ENCODE peak calls at places on chromosomes 16 and 17, in seven cellular contexts. M, U, T, I, B, H and V are unnamed samples.

GRCh38 chr17:74478369-74479100 is 12.1 kb downstream of the CD300A start:
- DNase-seq in T (no peak), B (peak), I (no peak), M (no peak), H (no peak), U (no peak), V (no peak)

GRCh38 chr16:17519041-17519440 is 48.3 kb upstream of the XYLT1 start:
- DNase-seq in B (no peak), H (no peak), I (peak), M (no peak), T (no peak), U (no peak), V (no peak)

GRCh38 chr16:72241930-72242329 is 70.0 kb upstream of the PMFBP1 start:
- DNase-seq in T (no peak), M (peak), I (peak), U (peak), B (peak), H (no peak), V (peak)

GRCh38 chr16:10752843-10753523 is 9.3 kb downstream of the NUBP1 start:
- DNase-seq in M (no peak), B (peak), U (no peak), I (no peak), H (no peak), T (no peak), V (no peak)

GRCh38 chr17:78044280-78044835 is 84.2 kb downstream of the TMC6 start:
- DNase-seq in M (no peak), I (no peak), U (no peak), H (no peak), B (peak), T (no peak), V (peak)

GRCh38 chr17:33892677-33893076 is 362.4 kb upstream of the CCL2 start:
- DNase-seq in B (no peak), H (no peak), M (no peak), I (no peak), U (no peak), T (no peak), V (no peak)

GRCh38 chr17:31373150-31374082 is 18.1 kb upstream of the RAB11FIP4 start:
- DNase-seq in H (no peak), B (peak), U (peak), M (no peak), T (no peak), I (peak), V (peak)

GRCh38 chr16:69745959-69746358 is 8.8 kb downstream of the NOB1 start:
- DNase-seq in I (no peak), M (no peak), H (no peak), B (no peak), T (no peak), U (no peak), V (no peak)

GRCh38 chr16:8798174-8798527 is 512 bp downstream of the PMM2 start:
- DNase-seq in B (peak), T (no peak), U (peak), H (no peak), I (peak), M (no peak), V (no peak)

GRCh38 chr16:87322833-87323726 is 5.9 kb upstream of the C16orf95 start:
- DNase-seq in B (no peak), U (no peak), T (no peak), H (no peak), I (no peak), M (no peak), V (no peak)

GRCh38 chr17:65530985-65531507 is 30.4 kb downstream of the AXIN2 start:
- DNase-seq in T (peak), M (peak), B (peak), H (no peak), I (peak), U (peak), V (no peak)

GRCh38 chr17:79422236-79422635 is 188.6 kb downstream of the RBFOX3 start:
- DNase-seq in B (no peak), U (no peak), I (no peak), H (no peak), T (no peak), M (no peak), V (no peak)

GRCh38 chr17:66627985-66628384 is 206.9 kb upstream of the CACNG5 start:
- DNase-seq in T (no peak), B (no peak), H (no peak), I (no peak), U (no peak), M (no peak), V (no peak)

GRCh38 chr17:44350733-44351226 is 5.7 kb downstream of the GRN start:
- DNase-seq in M (peak), B (peak), U (peak), I (peak), H (no peak), T (peak), V (peak)

GRCh38 chr17:46770818-46771600 is 47.5 kb downstream of the WNT3 start:
- DNase-seq in M (peak), I (peak), U (peak), B (peak), T (peak), H (no peak), V (peak)

GRCh38 chr17:71919181-71919580 is 201.6 kb upstream of the SOX9 start:
- DNase-seq in M (no peak), T (no peak), U (no peak), I (no peak), H (no peak), B (no peak), V (no peak)

GRCh38 chr17:32015245-32016013 is 8.2 kb downstream of the LRRC37B start:
- DNase-seq in B (no peak), T (no peak), M (no peak), I (peak), H (no peak), U (no peak), V (no peak)

GRCh38 chr17:42276609-42277341 is 584 bp upstream of the STAT5B start:
- DNase-seq in B (no peak), T (peak), U (peak), H (no peak), I (peak), M (no peak), V (peak)

GRCh38 chr16:27859020-27859419 is 204.5 kb downstream of the GSG1L start:
- DNase-seq in B (no peak), M (no peak), T (peak), I (no peak), U (peak), H (no peak), V (no peak)

GRCh38 chr16:3131755-3132377 is 3.0 kb upstream of the ZNF213 start:
- DNase-seq in T (peak), M (no peak), I (peak), U (peak), H (no peak), B (peak), V (peak)

GRCh38 chr16:58338205-58338604 is 43.4 kb upstream of the PRSS54 start:
- DNase-seq in H (no peak), M (no peak), U (no peak), I (no peak), T (no peak), B (no peak), V (no peak)

GRCh38 chr17:66296289-66296725 is 6.1 kb upstream of the PRKCA start:
- DNase-seq in I (no peak), U (no peak), T (no peak), H (no peak), B (peak), M (no peak), V (no peak)

GRCh38 chr17:74670329-74670728 is 42.4 kb downstream of the CD300LF start:
- DNase-seq in M (no peak), U (no peak), I (no peak), B (no peak), T (no peak), H (no peak), V (no peak)

GRCh38 chr16:2178321-2179106 is 17.9 kb downstream of the CASKIN1 start:
- DNase-seq in B (peak), U (peak), M (no peak), H (peak), T (peak), I (no peak), V (no peak)

GRCh38 chr17:53336281-53336680 is 486.4 kb upstream of the KIF2B start:
- DNase-seq in B (no peak), H (no peak), T (no peak), I (no peak), M (no peak), U (no peak), V (no peak)

GRCh38 chr17:81339502-81340296 is 44.6 kb upstream of the SLC38A10 start:
- DNase-seq in I (no peak), H (no peak), U (peak), T (peak), B (no peak), M (no peak), V (peak)

GRCh38 chr16:85810097-85810741 is 10.7 kb downstream of the COX4I1 start:
- DNase-seq in B (no peak), M (no peak), T (no peak), I (no peak), U (no peak), H (no peak), V (no peak)

GRCh38 chr17:1989135-1989534 is 36.0 kb downstream of the RTN4RL1 start:
- DNase-seq in T (no peak), I (peak), U (no peak), B (no peak), M (no peak), H (no peak), V (no peak)

GRCh38 chr17:40490289-40490853 is 11.1 kb downstream of the TNS4 start:
- DNase-seq in M (no peak), I (peak), U (peak), B (no peak), T (peak), H (no peak), V (peak)

GRCh38 chr16:89322381-89323119 is 105.0 kb downstream of the ZNF778 start:
- DNase-seq in I (peak), T (peak), M (no peak), B (peak), H (no peak), U (peak), V (peak)

GRCh38 chr17:48544356-48545021 is 420 bp downstream of the HOXB2 start:
- DNase-seq in M (no peak), I (peak), U (no peak), H (no peak), T (peak), B (no peak), V (peak)

GRCh38 chr17:19766421-19767270 is 18.5 kb upstream of the ALDH3A1 start:
- DNase-seq in B (peak), T (peak), U (peak), M (peak), H (peak), I (peak), V (peak)

GRCh38 chr17:2214047-2214717 is 89.4 kb downstream of the SMG6 start:
- DNase-seq in B (peak), M (no peak), T (no peak), U (peak), H (no peak), I (peak), V (peak)

GRCh38 chr16:85167589-85168537 is 55.6 kb upstream of the CIBAR2 start:
- DNase-seq in U (peak), H (no peak), T (no peak), B (no peak), M (no peak), I (no peak), V (no peak)

GRCh38 chr16:29974291-29975133 is 844 bp downstream of the TAOK2 start:
- DNase-seq in M (no peak), U (no peak), H (no peak), B (peak), I (peak), T (no peak), V (peak)

GRCh38 chr16:8936421-8936820 is 27.3 kb downstream of the USP7 start:
- DNase-seq in H (peak), T (peak), I (peak), U (peak), M (no peak), B (peak), V (peak)

GRCh38 chr17:81807839-81808238 is 3.9 kb downstream of the GCGR start:
- DNase-seq in B (no peak), M (no peak), U (no peak), I (no peak), T (no peak), H (no peak), V (no peak)

GRCh38 chr16:56736476-56736875 is 6.5 kb downstream of the NUP93 start:
- DNase-seq in B (no peak), U (no peak), H (no peak), M (no peak), I (no peak), T (no peak), V (no peak)
- H2BK120ac ChIP-seq in B (no peak), U (no peak), H (no peak), M (no peak), I (no peak), T (no peak), V (no peak)

DNA sequence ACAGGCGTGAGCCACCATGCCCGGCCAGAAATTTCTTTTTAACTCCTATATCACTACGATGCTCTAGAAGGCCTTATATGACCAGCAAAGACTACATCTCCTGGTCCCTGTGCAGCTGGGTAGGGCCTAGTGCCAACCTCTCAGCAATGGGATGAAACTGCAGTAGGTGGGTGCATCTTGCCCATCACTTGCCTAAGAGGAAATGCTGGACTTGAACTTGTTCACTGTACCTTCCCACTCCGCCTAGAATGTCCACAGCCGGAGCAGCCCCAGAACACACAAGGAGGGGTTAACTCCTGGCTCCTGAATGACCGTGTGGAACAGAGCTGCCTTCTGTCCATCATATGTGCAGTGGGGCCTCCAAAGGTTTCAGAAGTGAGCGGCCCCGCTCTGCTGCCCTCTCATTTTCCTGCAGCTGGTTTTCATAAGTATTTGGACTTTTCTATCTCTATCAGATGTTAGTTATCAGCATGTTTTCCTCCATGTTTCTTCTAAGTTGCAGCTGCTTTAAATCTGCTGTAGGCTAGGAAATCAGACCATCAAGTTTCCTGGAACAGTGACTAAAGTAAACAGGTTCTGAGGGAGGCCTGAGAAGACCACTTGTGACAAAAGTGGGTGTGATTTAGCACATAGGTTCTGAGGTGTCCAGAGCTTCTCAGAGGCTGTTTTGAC is 52.5 kb downstream of the WSB1 start:
- DNase-seq in T (no peak), I (no peak), B (no peak), M (no peak), H (no peak), U (no peak), V (no peak)
- H3K9ac ChIP-seq in T (no peak), I (no peak), B (peak), M (no peak), H (no peak), U (no peak), V (no peak)

GRCh38 chr17:37842401-37842800 is 81.8 kb upstream of the TBC1D3K start:
- DNase-seq in H (no peak), B (no peak), M (no peak), T (no peak), U (no peak), I (no peak), V (no peak)
- H3K4me2 ChIP-seq in H (no peak), B (no peak), M (no peak), T (no peak), U (no peak), I (no peak), V (no peak)

GRCh38 chr16:57150682-57151330 is 35.0 kb downstream of the PSME3IP1 start:
- DNase-seq in M (no peak), T (no peak), H (no peak), U (peak), I (peak), B (no peak), V (no peak)
- H2BK120ac ChIP-seq in M (no peak), T (no peak), H (no peak), U (no peak), I (no peak), B (no peak), V (no peak)

GRCh38 chr17:63488851-63489250 is 12.0 kb downstream of the ACE start:
- DNase-seq in H (no peak), U (no peak), B (no peak), I (no peak), M (no peak), T (no peak), V (no peak)
- H3K9ac ChIP-seq in H (no peak), U (no peak), B (no peak), I (no peak), M (no peak), T (no peak), V (no peak)